ENCODE peak calls at places on chromosome 20, in six cellular contexts. E is heart right ventricle; Z is fibroblast of pulmonary artery; G is neural progenitor cell; Q is CD8-positive, alpha-beta T cell; N is naive thymus-derived CD4-positive, alpha-beta T cell. W is an unnamed sample.

GRCh38 chr20:16821211-16822089 is 73.3 kb downstream of the OTOR start:
- DNase-seq in N (peak; percentile 27), Z (peak; percentile 61), Q (no peak), G (peak; percentile 68), E (no peak), W (peak; percentile 43)

GRCh38 chr20:51888186-51888790 is 86.0 kb upstream of the SALL4 start:
- DNase-seq in Q (no peak), E (no peak), G (peak; percentile 89), N (no peak), Z (no peak), W (no peak)

GRCh38 chr20:24470031-24470781 is 777 bp downstream of the SYNDIG1 start:
- DNase-seq in N (no peak), E (no peak), G (peak; percentile 59), Z (no peak), Q (no peak), W (no peak)

GRCh38 chr20:25579081-25579770 is 6.1 kb downstream of the NINL start:
- DNase-seq in N (no peak), G (peak; percentile 17), Z (no peak), Q (no peak), E (no peak), W (no peak)

GRCh38 chr20:35523298-35523888 is 6.1 kb downstream of the C20orf173 start:
- DNase-seq in Z (no peak), G (peak; percentile 38), E (no peak), N (no peak), Q (no peak), W (peak; percentile 7)

GRCh38 chr20:17720755-17721154 is 21.0 kb downstream of the BANF2 start:
- DNase-seq in G (no peak), N (no peak), E (no peak), Z (no peak), Q (no peak), W (no peak)

GRCh38 chr20:53748176-53748575 is 154.5 kb upstream of the ZNF217 start:
- DNase-seq in G (no peak), N (no peak), Z (no peak), E (no peak), Q (no peak), W (no peak)

GRCh38 chr20:16531485-16531884 is 41.8 kb downstream of the KIF16B start:
- DNase-seq in G (no peak), E (no peak), Q (no peak), Z (no peak), N (no peak), W (no peak)

GRCh38 chr20:54199283-54199682 is 8.6 kb upstream of the PFDN4 start:
- DNase-seq in E (no peak), G (no peak), Q (no peak), N (no peak), Z (no peak), W (no peak)

GRCh38 chr20:21125072-21125848 is 622 bp upstream of the KIZ start:
- DNase-seq in N (no peak), Z (peak; percentile 50), G (peak; percentile 72), E (peak; percentile 27), Q (no peak), W (peak; percentile 48)

GRCh38 chr20:15917333-15917732 is 655.9 kb downstream of the KIF16B start:
- DNase-seq in Z (no peak), N (no peak), G (no peak), E (no peak), Q (no peak), W (no peak)

GRCh38 chr20:10110151-10110550 is 75.4 kb downstream of the ANKEF1 start:
- DNase-seq in N (no peak), G (no peak), E (no peak), Q (no peak), Z (no peak), W (peak; percentile 61)

GRCh38 chr20:6660441-6660840 is 107.0 kb upstream of the BMP2 start:
- DNase-seq in N (no peak), Q (no peak), G (no peak), Z (no peak), E (no peak), W (no peak)

GRCh38 chr20:52379723-52380336 is 188.3 kb upstream of the ZFP64 start:
- DNase-seq in N (peak; percentile 25), G (peak; percentile 45), E (peak; percentile 15), Q (peak; percentile 14), Z (peak; percentile 42), W (peak; percentile 17)

GRCh38 chr20:14984768-14985622 is 647.6 kb upstream of the FLRT3 start:
- DNase-seq in G (no peak), Q (no peak), E (no peak), N (no peak), Z (no peak), W (no peak)

GRCh38 chr20:7984192-7984591 is 35.4 kb downstream of the TMX4 start:
- DNase-seq in Z (no peak), E (no peak), Q (no peak), G (peak; percentile 81), N (no peak), W (no peak)

GRCh38 chr20:23289724-23290395 is 60.7 kb upstream of the NXT1 start:
- DNase-seq in Z (no peak), Q (no peak), N (no peak), E (no peak), G (no peak), W (no peak)

GRCh38 chr20:15297059-15297875 is 959.9 kb upstream of the FLRT3 start:
- DNase-seq in Z (no peak), E (no peak), G (no peak), Q (no peak), N (no peak), W (no peak)

GRCh38 chr20:19973920-19974620 is 43.1 kb upstream of the NAA20 start:
- DNase-seq in Z (peak; percentile 85), G (no peak), Q (no peak), N (no peak), E (peak; percentile 57), W (peak; percentile 80)

GRCh38 chr20:44079291-44079690 is 107.7 kb downstream of the JPH2 start:
- DNase-seq in G (no peak), N (no peak), E (no peak), Z (no peak), Q (no peak), W (peak; percentile 21)

GRCh38 chr20:13336308-13337089 is 115.4 kb downstream of the ISM1 start:
- DNase-seq in N (no peak), Z (no peak), G (no peak), E (no peak), Q (no peak), W (no peak)

GRCh38 chr20:44070139-44070900 is 116.7 kb downstream of the JPH2 start:
- DNase-seq in G (no peak), N (peak; percentile 95), Q (peak; percentile 18), E (no peak), Z (no peak), W (no peak)

DNA sequence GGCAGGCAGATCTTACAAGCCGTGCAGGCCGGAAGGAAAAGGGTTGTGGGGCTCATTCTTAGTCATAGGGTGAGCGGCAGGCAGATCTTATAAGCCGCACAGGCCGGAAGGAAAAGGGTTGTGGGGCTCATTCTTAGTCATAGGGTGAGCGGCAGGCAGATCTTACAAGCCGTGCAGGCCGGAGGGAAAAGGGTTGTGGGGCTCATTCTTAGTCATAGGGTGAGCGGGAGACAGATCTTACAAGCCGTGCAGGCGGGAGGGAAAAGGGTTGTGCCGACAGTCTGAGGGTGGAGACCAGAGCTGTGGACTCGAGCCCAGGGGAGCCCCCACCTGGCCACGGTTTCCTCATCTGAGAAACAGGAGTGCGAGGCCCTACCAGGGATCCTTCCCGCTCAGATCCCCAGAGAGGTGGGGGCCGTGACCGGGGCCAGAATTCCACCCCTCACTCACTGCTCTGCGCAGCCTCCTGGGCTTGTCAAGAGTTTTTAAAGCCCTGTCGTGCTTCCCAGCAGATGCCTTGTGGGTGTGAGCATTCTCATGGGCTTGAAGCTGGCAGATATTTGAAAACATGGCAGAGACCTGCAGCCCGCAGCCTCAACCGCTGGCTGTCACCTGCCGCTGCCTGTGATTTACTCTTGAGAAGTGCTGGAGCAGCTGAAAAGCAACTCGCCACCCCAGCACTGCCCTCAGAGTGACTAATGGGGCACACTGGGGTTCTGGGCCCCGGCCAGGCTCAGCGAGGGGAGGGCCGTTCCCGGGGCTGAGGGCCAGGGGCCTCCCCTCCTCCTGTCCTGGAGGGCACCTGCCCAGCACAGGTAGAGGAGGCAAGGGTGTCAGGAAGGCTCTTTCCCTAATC is 31.9 kb downstream of the NTSR1 start:
- DNase-seq in N (peak; percentile 77), G (no peak), Z (peak; percentile 80), E (no peak), Q (peak; percentile 66), W (peak; percentile 94)
- H3K4me3 ChIP-seq in N (peak overlapping the region; percentile 70), G (no peak overlapping the region), Z (peak overlapping the region; percentile 2), E (peak overlapping the region; percentile 4), Q (peak overlapping the region; percentile 50), W (peak overlapping the region; percentile 1)

GRCh38 chr20:62859721-62860120 is 1.9 kb downstream of the TCFL5 start:
- DNase-seq in Q (no peak), Z (no peak), G (no peak), N (no peak), E (no peak), W (no peak)

GRCh38 chr20:62860391-62860923 is 1.2 kb downstream of the TCFL5 start:
- DNase-seq in Q (no peak), N (no peak), G (peak; percentile 33), E (no peak), Z (peak; percentile 39), W (peak; percentile 48)

GRCh38 chr20:62861732-62862336 is at the start of gene TCFL5:
- DNase-seq in Z (peak; percentile 89), Q (peak; percentile 93), N (peak; percentile 93), E (peak; percentile 86), G (peak; percentile 92), W (peak; percentile 78)

GRCh38 chr20:62858059-62858458 is 3.6 kb downstream of the TCFL5 start:
- DNase-seq in Q (no peak), Z (no peak), N (no peak), G (no peak), E (no peak), W (no peak)

GRCh38 chr20:62860924-62861691 is 514 bp downstream of the TCFL5 start:
- DNase-seq in G (peak; percentile 65), N (peak; percentile 64), Z (no peak), Q (peak; percentile 28), E (no peak), W (no peak)
- H3K4me3 ChIP-seq in G (peak overlapping the region; percentile 74), N (no peak overlapping the region), Z (peak overlapping the region; percentile 56), Q (peak overlapping the region; percentile 20), E (peak overlapping the region; percentile 51), W (peak overlapping the region; percentile 55)

GRCh38 chr20:4017051-4017702 is 1.8 kb upstream of the RNF24 start:
- DNase-seq in Q (no peak), N (no peak), G (no peak), Z (no peak), E (no peak), W (no peak)
- H3K4me3 ChIP-seq in Q (no peak overlapping the region), N (no peak overlapping the region), G (no peak overlapping the region), Z (no peak overlapping the region), E (no peak overlapping the region), W (no peak overlapping the region)

GRCh38 chr20:59976196-59976847 is 18.1 kb downstream of the CDH26 start:
- DNase-seq in N (no peak), G (no peak), Z (no peak), E (no peak), Q (no peak), W (no peak)
- H3K4me3 ChIP-seq in N (no peak overlapping the region), G (no peak overlapping the region), Z (no peak overlapping the region), E (no peak overlapping the region), Q (no peak overlapping the region), W (no peak overlapping the region)

DNA sequence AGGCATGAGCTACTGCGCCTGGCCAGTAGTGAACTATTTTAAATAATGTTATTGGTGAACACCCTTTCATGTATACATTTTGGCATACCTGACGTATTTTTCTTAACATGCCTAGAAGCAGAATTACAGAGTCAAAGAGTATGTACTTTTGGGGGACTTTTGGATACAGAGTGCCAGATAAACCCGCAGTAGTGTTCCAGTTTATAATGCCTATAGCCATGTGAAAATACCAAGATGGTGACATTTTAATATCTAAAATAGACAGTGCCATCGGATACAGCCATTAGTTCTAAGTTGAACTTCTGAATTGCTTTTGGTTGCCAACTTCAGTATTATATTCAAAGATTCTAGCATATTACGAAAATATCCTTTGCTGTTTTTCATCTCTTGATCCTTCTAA is 20.3 kb downstream of the TM9SF4 start:
- DNase-seq in N (no peak), E (no peak), Q (no peak), G (no peak), Z (no peak), W (no peak)
- H3K4me3 ChIP-seq in N (no peak overlapping the region), E (no peak overlapping the region), Q (no peak overlapping the region), G (no peak overlapping the region), Z (no peak overlapping the region), W (no peak overlapping the region)

W was measured in fibroblast of mammary gland.